ENCODE peak calls at places on chromosomes 11 and 22, in five cellular contexts. One of them, this sample, is unnamed.

GRCh38 chr11:94776351-94777321 is 8.5 kb downstream of the AMOTL1 start:
- DNase-seq in kidney epithelial cell: no peak
- DNase-seq in epithelial cell of esophagus: peak; percentile 72
- DNase-seq in tibial artery: no peak
- DNase-seq in GM12878: no peak
- DNase-seq in this sample: no peak

GRCh38 chr11:11502303-11502828 is 119.4 kb downstream of the GALNT18 start:
- DNase-seq in kidney epithelial cell: no peak
- DNase-seq in epithelial cell of esophagus: no peak
- DNase-seq in tibial artery: no peak
- DNase-seq in GM12878: no peak
- DNase-seq in this sample: no peak

GRCh38 chr11:72141066-72141465 is 5.5 kb downstream of the FOLR3 start:
- DNase-seq in kidney epithelial cell: peak; percentile 83
- DNase-seq in epithelial cell of esophagus: peak; percentile 90
- DNase-seq in tibial artery: no peak
- DNase-seq in GM12878: no peak
- DNase-seq in this sample: no peak

GRCh38 chr11:36354221-36355003 is 58.3 kb downstream of the PRR5L start:
- DNase-seq in kidney epithelial cell: no peak
- DNase-seq in epithelial cell of esophagus: peak; percentile 72
- DNase-seq in tibial artery: no peak
- DNase-seq in GM12878: peak; percentile 42
- DNase-seq in this sample: peak; percentile 68

GRCh38 chr22:26045855-26046254 is 123.4 kb upstream of the SEZ6L start:
- DNase-seq in kidney epithelial cell: no peak
- DNase-seq in epithelial cell of esophagus: no peak
- DNase-seq in tibial artery: no peak
- DNase-seq in GM12878: no peak
- DNase-seq in this sample: no peak

GRCh38 chr22:19522190-19522880 is 1.9 kb downstream of the CLDN5 start:
- DNase-seq in kidney epithelial cell: no peak
- DNase-seq in epithelial cell of esophagus: no peak
- DNase-seq in tibial artery: no peak
- DNase-seq in GM12878: no peak
- DNase-seq in this sample: no peak

GRCh38 chr22:31085493-31085824 is 4.3 kb downstream of the SMTN start:
- DNase-seq in kidney epithelial cell: no peak
- DNase-seq in epithelial cell of esophagus: no peak
- DNase-seq in tibial artery: no peak
- DNase-seq in GM12878: no peak
- DNase-seq in this sample: no peak

GRCh38 chr22:35627267-35628041 is 10.3 kb upstream of the MB start:
- DNase-seq in kidney epithelial cell: peak; percentile 78
- DNase-seq in epithelial cell of esophagus: peak; percentile 83
- DNase-seq in tibial artery: peak; percentile 87
- DNase-seq in GM12878: no peak
- DNase-seq in this sample: peak; percentile 83

GRCh38 chr11:134074346-134074745 is 5.5 kb downstream of the JAM3 start:
- DNase-seq in kidney epithelial cell: no peak
- DNase-seq in epithelial cell of esophagus: no peak
- DNase-seq in tibial artery: no peak
- DNase-seq in GM12878: no peak
- DNase-seq in this sample: no peak

GRCh38 chr11:34259087-34259486 is 98.7 kb downstream of the ABTB2 start:
- DNase-seq in kidney epithelial cell: no peak
- DNase-seq in epithelial cell of esophagus: no peak
- DNase-seq in tibial artery: no peak
- DNase-seq in GM12878: no peak
- DNase-seq in this sample: no peak

GRCh38 chr11:30889116-30889765 is 303.1 kb upstream of the MPPED2 start:
- DNase-seq in kidney epithelial cell: peak; percentile 26
- DNase-seq in epithelial cell of esophagus: peak; percentile 26
- DNase-seq in tibial artery: no peak
- DNase-seq in GM12878: no peak
- DNase-seq in this sample: no peak

GRCh38 chr11:36492724-36493304 is 17.3 kb downstream of the TRAF6 start:
- DNase-seq in kidney epithelial cell: no peak
- DNase-seq in epithelial cell of esophagus: peak; percentile 68
- DNase-seq in tibial artery: no peak
- DNase-seq in GM12878: no peak
- DNase-seq in this sample: peak; percentile 73

GRCh38 chr11:118314985-118315384 is 10.5 kb downstream of the CD3E start:
- DNase-seq in kidney epithelial cell: no peak
- DNase-seq in epithelial cell of esophagus: no peak
- DNase-seq in tibial artery: no peak
- DNase-seq in GM12878: no peak
- DNase-seq in this sample: no peak

GRCh38 chr11:120344302-120345004 is 8.2 kb downstream of the ARHGEF12 start:
- DNase-seq in kidney epithelial cell: no peak
- DNase-seq in epithelial cell of esophagus: peak; percentile 47
- DNase-seq in tibial artery: no peak
- DNase-seq in GM12878: peak; percentile 91
- DNase-seq in this sample: peak; percentile 89

GRCh38 chr11:35540526-35540925 is 15.1 kb upstream of the PAMR1 start:
- DNase-seq in kidney epithelial cell: no peak
- DNase-seq in epithelial cell of esophagus: no peak
- DNase-seq in tibial artery: no peak
- DNase-seq in GM12878: no peak
- DNase-seq in this sample: no peak

GRCh38 chr11:76752321-76753175 is 30.6 kb upstream of the TSKU start:
- DNase-seq in kidney epithelial cell: no peak
- DNase-seq in epithelial cell of esophagus: peak; percentile 56
- DNase-seq in tibial artery: peak; percentile 91
- DNase-seq in GM12878: no peak
- DNase-seq in this sample: no peak

GRCh38 chr11:67230886-67231285 is 35.4 kb upstream of the GRK2 start:
- DNase-seq in kidney epithelial cell: no peak
- DNase-seq in epithelial cell of esophagus: no peak
- DNase-seq in tibial artery: no peak
- DNase-seq in GM12878: no peak
- DNase-seq in this sample: no peak

GRCh38 chr11:7540830-7541555 is 27.2 kb downstream of the PPFIBP2 start:
- DNase-seq in kidney epithelial cell: no peak
- DNase-seq in epithelial cell of esophagus: peak; percentile 77
- DNase-seq in tibial artery: no peak
- DNase-seq in GM12878: no peak
- DNase-seq in this sample: no peak

GRCh38 chr11:47408598-47409439 is 429 bp downstream of the SLC39A13 start:
- DNase-seq in kidney epithelial cell: peak; percentile 57
- DNase-seq in epithelial cell of esophagus: peak; percentile 92
- DNase-seq in tibial artery: peak; percentile 56
- DNase-seq in GM12878: no peak
- DNase-seq in this sample: no peak

GRCh38 chr11:124302756-124303155 is 11.0 kb downstream of the OR8D1 start:
- DNase-seq in kidney epithelial cell: no peak
- DNase-seq in epithelial cell of esophagus: no peak
- DNase-seq in tibial artery: no peak
- DNase-seq in GM12878: no peak
- DNase-seq in this sample: no peak

GRCh38 chr22:46117206-46118199 is 32.8 kb upstream of the PPARA start:
- DNase-seq in kidney epithelial cell: no peak
- DNase-seq in epithelial cell of esophagus: no peak
- DNase-seq in tibial artery: no peak
- DNase-seq in GM12878: no peak
- DNase-seq in this sample: no peak

GRCh38 chr11:124198852-124199389 is 15.8 kb downstream of the OR10D3 start:
- DNase-seq in kidney epithelial cell: no peak
- DNase-seq in epithelial cell of esophagus: no peak
- DNase-seq in tibial artery: no peak
- DNase-seq in GM12878: no peak
- DNase-seq in this sample: no peak

GRCh38 chr11:73997120-73997772 is 11.6 kb downstream of the UCP3 start:
- DNase-seq in kidney epithelial cell: no peak
- DNase-seq in epithelial cell of esophagus: no peak
- DNase-seq in tibial artery: no peak
- DNase-seq in GM12878: no peak
- DNase-seq in this sample: peak; percentile 55
- H3K4me3 ChIP-seq in kidney epithelial cell: no peak overlapping the region
- H3K4me3 ChIP-seq in epithelial cell of esophagus: no peak overlapping the region
- H3K4me3 ChIP-seq in tibial artery: no peak overlapping the region
- H3K4me3 ChIP-seq in GM12878: no peak overlapping the region
- H3K4me3 ChIP-seq in this sample: no peak overlapping the region

GRCh38 chr22:23787910-23788309 is 1.1 kb downstream of the SMARCB1 start:
- DNase-seq in kidney epithelial cell: no peak
- DNase-seq in epithelial cell of esophagus: no peak
- DNase-seq in tibial artery: no peak
- DNase-seq in GM12878: no peak
- DNase-seq in this sample: no peak

GRCh38 chr22:23787600-23787896 is 782 bp downstream of the SMARCB1 start:
- DNase-seq in kidney epithelial cell: no peak
- DNase-seq in epithelial cell of esophagus: no peak
- DNase-seq in tibial artery: no peak
- DNase-seq in GM12878: no peak
- DNase-seq in this sample: no peak

GRCh38 chr22:23790819-23791736 is 4.3 kb downstream of the SMARCB1 start:
- DNase-seq in kidney epithelial cell: no peak
- DNase-seq in epithelial cell of esophagus: no peak
- DNase-seq in tibial artery: no peak
- DNase-seq in GM12878: no peak
- DNase-seq in this sample: no peak

GRCh38 chr22:23789121-23789520 is 2.4 kb downstream of the SMARCB1 start:
- DNase-seq in kidney epithelial cell: no peak
- DNase-seq in epithelial cell of esophagus: no peak
- DNase-seq in tibial artery: no peak
- DNase-seq in GM12878: no peak
- DNase-seq in this sample: no peak

DNA sequence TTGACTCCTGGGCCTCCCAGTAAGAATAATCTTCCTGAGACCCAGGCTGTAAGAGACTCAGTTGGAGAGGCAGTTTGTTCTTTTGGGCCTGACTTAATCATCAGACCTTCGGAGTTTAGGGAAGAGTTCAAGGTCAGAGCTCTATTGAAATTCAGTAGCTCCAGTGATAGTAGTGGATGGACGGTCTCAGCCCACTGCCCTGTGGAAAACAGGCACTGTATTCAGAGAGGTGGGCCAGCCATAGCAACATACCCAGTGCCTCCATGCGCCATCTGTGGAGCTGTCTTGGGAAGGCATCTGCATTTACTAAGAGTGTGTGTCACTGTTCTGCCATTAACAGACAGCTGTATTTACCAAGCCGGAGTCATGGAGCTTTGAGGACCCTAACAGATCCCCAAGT is 2.9 kb downstream of the SMARCB1 start:
- DNase-seq in kidney epithelial cell: no peak
- DNase-seq in epithelial cell of esophagus: no peak
- DNase-seq in tibial artery: no peak
- DNase-seq in GM12878: no peak
- DNase-seq in this sample: no peak
- TF ChIP-seq CTCF in kidney epithelial cell: no peak
- TF ChIP-seq CTCF in epithelial cell of esophagus: no peak
- TF ChIP-seq CTCF in tibial artery: no peak
- TF ChIP-seq CTCF in GM12878: peak; percentile 14
- TF ChIP-seq CTCF in this sample: no peak

GRCh38 chr11:114472661-114473060 is 33.4 kb downstream of the REXO2 start:
- DNase-seq in kidney epithelial cell: no peak
- DNase-seq in epithelial cell of esophagus: no peak
- DNase-seq in tibial artery: no peak
- DNase-seq in GM12878: no peak
- DNase-seq in this sample: no peak
- H3K4me3 ChIP-seq in kidney epithelial cell: no peak overlapping the region
- H3K4me3 ChIP-seq in epithelial cell of esophagus: no peak overlapping the region
- H3K4me3 ChIP-seq in tibial artery: no peak overlapping the region
- H3K4me3 ChIP-seq in GM12878: no peak overlapping the region
- H3K4me3 ChIP-seq in this sample: no peak overlapping the region

GRCh38 chr22:37331811-37332536 is 49.7 kb downstream of the CYTH4 start:
- DNase-seq in kidney epithelial cell: no peak
- DNase-seq in epithelial cell of esophagus: no peak
- DNase-seq in tibial artery: no peak
- DNase-seq in GM12878: no peak
- DNase-seq in this sample: peak; percentile 17
- TF ChIP-seq CTCF in kidney epithelial cell: peak; percentile 54
- TF ChIP-seq CTCF in epithelial cell of esophagus: no peak
- TF ChIP-seq CTCF in tibial artery: no peak
- TF ChIP-seq CTCF in GM12878: peak; percentile 12
- TF ChIP-seq CTCF in this sample: peak; percentile 17

GRCh38 chr11:125496465-125496817 is 376 bp upstream of the FEZ1 start:
- DNase-seq in kidney epithelial cell: no peak
- DNase-seq in epithelial cell of esophagus: no peak
- DNase-seq in tibial artery: no peak
- DNase-seq in GM12878: no peak
- DNase-seq in this sample: no peak

GRCh38 chr11:125494033-125494364 is 2.1 kb downstream of the FEZ1 start:
- DNase-seq in kidney epithelial cell: no peak
- DNase-seq in epithelial cell of esophagus: no peak
- DNase-seq in tibial artery: no peak
- DNase-seq in GM12878: no peak
- DNase-seq in this sample: no peak

GRCh38 chr11:125494987-125495725 is 909 bp downstream of the FEZ1 start:
- DNase-seq in kidney epithelial cell: no peak
- DNase-seq in epithelial cell of esophagus: peak; percentile 77
- DNase-seq in tibial artery: peak; percentile 47
- DNase-seq in GM12878: no peak
- DNase-seq in this sample: peak; percentile 40

GRCh38 chr11:125498521-125498920 is 2.5 kb upstream of the FEZ1 start:
- DNase-seq in kidney epithelial cell: no peak
- DNase-seq in epithelial cell of esophagus: no peak
- DNase-seq in tibial artery: no peak
- DNase-seq in GM12878: no peak
- DNase-seq in this sample: no peak

DNA sequence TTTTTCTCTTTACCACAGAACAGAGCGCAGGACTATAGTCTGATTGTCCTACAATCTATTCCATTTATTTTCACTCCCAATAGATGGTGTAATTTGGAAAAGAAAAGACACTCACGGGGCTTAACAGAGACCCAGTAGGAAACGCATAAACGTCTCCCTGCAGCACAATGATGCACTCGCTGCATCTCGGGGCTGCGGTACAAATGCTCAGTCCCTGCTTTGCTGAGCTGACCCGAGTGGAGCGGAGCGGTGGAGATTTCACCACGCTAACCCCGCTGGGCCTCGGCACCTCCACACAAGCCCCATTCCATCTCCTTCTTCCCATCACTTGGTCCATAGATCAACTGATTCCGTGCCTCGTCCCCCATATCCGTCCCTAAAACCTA is 1.5 kb downstream of the FEZ1 start:
- DNase-seq in kidney epithelial cell: no peak
- DNase-seq in epithelial cell of esophagus: no peak
- DNase-seq in tibial artery: no peak
- DNase-seq in GM12878: no peak
- DNase-seq in this sample: peak; percentile 9
- H3K4me3 ChIP-seq in kidney epithelial cell: peak overlapping the region; percentile 60
- H3K4me3 ChIP-seq in epithelial cell of esophagus: peak overlapping the region; percentile 67
- H3K4me3 ChIP-seq in tibial artery: peak overlapping the region; percentile 82
- H3K4me3 ChIP-seq in GM12878: peak overlapping the region; percentile 57
- H3K4me3 ChIP-seq in this sample: peak overlapping the region; percentile 78

GRCh38 chr22:28208797-28209196 is 289.7 kb upstream of the PITPNB start:
- DNase-seq in kidney epithelial cell: no peak
- DNase-seq in epithelial cell of esophagus: no peak
- DNase-seq in tibial artery: no peak
- DNase-seq in GM12878: no peak
- DNase-seq in this sample: no peak
- TF ChIP-seq CTCF in kidney epithelial cell: no peak
- TF ChIP-seq CTCF in epithelial cell of esophagus: no peak
- TF ChIP-seq CTCF in tibial artery: no peak
- TF ChIP-seq CTCF in GM12878: no peak
- TF ChIP-seq CTCF in this sample: no peak

This sample was measured in GM12865.